ENCODE peak calls at places on chromosomes 6 and 20, in ten cellular contexts. S, O, N, I, A, R, H, D, T and E are unnamed samples.

GRCh38 chr20:40892642-40893041 is 136.0 kb upstream of the TOP1 start:
- DNase-seq in D (no peak), S (no peak), A (no peak), I (no peak), T (no peak), H (no peak), O (no peak), R (peak), N (no peak), E (no peak)

GRCh38 chr6:50457351-50457750 is 256.0 kb upstream of the TFAP2D start:
- DNase-seq in I (no peak), O (no peak), D (no peak), A (no peak), S (no peak), H (no peak), T (no peak), R (no peak), N (no peak), E (no peak)

GRCh38 chr20:31394900-31395299 is 4.5 kb upstream of the DEFB119 start:
- DNase-seq in T (no peak), O (no peak), H (no peak), A (no peak), S (no peak), I (no peak), R (no peak), D (no peak), N (no peak), E (no peak)

GRCh38 chr6:14798996-14799588 is 446.8 kb upstream of the JARID2 start:
- DNase-seq in D (no peak), A (no peak), I (no peak), S (no peak), R (peak), H (no peak), T (no peak), N (no peak), O (no peak), E (no peak)

GRCh38 chr6:122400467-122401089 is 1.1 kb downstream of the HSF2 start:
- DNase-seq in I (no peak), O (no peak), T (no peak), D (no peak), R (no peak), H (no peak), N (no peak), S (no peak), A (no peak), E (no peak)

GRCh38 chr20:2104236-2104635 is 2.6 kb downstream of the STK35 start:
- DNase-seq in I (no peak), S (no peak), N (no peak), A (no peak), R (no peak), H (no peak), D (no peak), O (no peak), T (no peak), E (peak)

GRCh38 chr20:40741507-40742106 is 52.6 kb upstream of the MAFB start:
- DNase-seq in I (peak), D (no peak), H (no peak), N (no peak), S (no peak), O (peak), T (peak), A (peak), R (peak), E (no peak)

GRCh38 chr6:152380351-152380767 is 256.8 kb downstream of the SYNE1 start:
- DNase-seq in O (no peak), R (no peak), H (no peak), T (no peak), N (no peak), A (no peak), S (peak), D (no peak), I (no peak), E (peak)

GRCh38 chr6:15375638-15376290 is 129.9 kb downstream of the JARID2 start:
- DNase-seq in A (no peak), T (no peak), S (no peak), N (no peak), I (no peak), O (no peak), D (no peak), H (no peak), R (no peak), E (no peak)

GRCh38 chr6:18100296-18100695 is 22.2 kb downstream of the NHLRC1 start:
- DNase-seq in H (no peak), R (no peak), T (no peak), D (no peak), N (no peak), A (no peak), O (no peak), I (no peak), S (no peak), E (no peak)

GRCh38 chr6:76351275-76351674 is 278.8 kb upstream of the IMPG1 start:
- DNase-seq in I (peak), S (no peak), T (no peak), R (peak), N (no peak), D (no peak), O (no peak), A (no peak), H (no peak), E (no peak)

GRCh38 chr20:39607124-39607523 is 645.0 kb downstream of the DHX35 start:
- DNase-seq in T (no peak), H (no peak), O (no peak), D (no peak), N (no peak), R (no peak), S (no peak), A (no peak), I (no peak), E (no peak)

GRCh38 chr6:18360188-18360587 is 27.0 kb upstream of the RNF144B start:
- DNase-seq in D (no peak), I (no peak), O (no peak), T (no peak), N (no peak), A (no peak), R (no peak), H (no peak), S (no peak), E (no peak)

GRCh38 chr6:67736161-67736560 is 898.9 kb upstream of the ADGRB3 start:
- DNase-seq in S (no peak), H (no peak), D (no peak), I (no peak), R (no peak), A (no peak), T (no peak), O (no peak), N (no peak), E (no peak)

GRCh38 chr6:47420394-47421371 is 56.9 kb upstream of the CD2AP start:
- DNase-seq in S (no peak), I (no peak), T (no peak), O (no peak), D (no peak), A (no peak), N (no peak), H (no peak), R (no peak), E (no peak)

GRCh38 chr6:141421378-141421777 is 711.3 kb upstream of the GJE1 start:
- DNase-seq in A (no peak), R (no peak), I (no peak), T (no peak), S (peak), O (peak), H (no peak), N (no peak), D (no peak), E (peak)

GRCh38 chr20:43721097-43721428 is 5.7 kb downstream of the GTSF1L start:
- DNase-seq in O (no peak), I (no peak), T (no peak), N (no peak), S (no peak), H (no peak), A (no peak), D (no peak), R (no peak), E (no peak)

GRCh38 chr6:52547647-52548352 is 29.1 kb downstream of the TRAM2 start:
- DNase-seq in R (no peak), H (no peak), N (no peak), A (no peak), T (no peak), S (no peak), I (no peak), O (no peak), D (no peak), E (no peak)

GRCh38 chr6:3946779-3947178 is 97.6 kb downstream of the FAM50B start:
- DNase-seq in R (peak), D (no peak), N (no peak), H (no peak), I (no peak), O (no peak), T (no peak), S (no peak), A (peak), E (no peak)

GRCh38 chr6:33632603-33633039 is 11.5 kb downstream of the ITPR3 start:
- DNase-seq in T (peak), D (no peak), H (no peak), S (no peak), I (no peak), R (peak), O (no peak), N (no peak), A (peak), E (no peak)

GRCh38 chr6:113777601-113778000 is 79.5 kb upstream of the MARCKS start:
- DNase-seq in H (no peak), N (no peak), A (no peak), O (no peak), S (no peak), I (no peak), R (no peak), D (no peak), T (no peak), E (no peak)

GRCh38 chr6:136136274-136136673 is 113.8 kb downstream of the MTFR2 start:
- DNase-seq in T (no peak), D (no peak), A (no peak), I (no peak), S (no peak), O (no peak), R (no peak), H (no peak), N (no peak), E (no peak)

GRCh38 chr6:40860443-40860842 is 178.6 kb downstream of the UNC5CL start:
- DNase-seq in H (no peak), A (no peak), I (no peak), R (no peak), O (no peak), S (no peak), N (no peak), T (no peak), D (no peak), E (no peak)

GRCh38 chr6:21064716-21065340 is 528.7 kb upstream of the SOX4 start:
- DNase-seq in R (no peak), D (no peak), H (no peak), I (no peak), N (no peak), S (no peak), T (no peak), A (no peak), O (no peak), E (no peak)

GRCh38 chr6:18837013-18837412 is 449.9 kb downstream of the RNF144B start:
- DNase-seq in N (no peak), I (no peak), D (no peak), T (no peak), O (no peak), R (no peak), A (no peak), H (no peak), S (no peak), E (no peak)

GRCh38 chr6:119121367-119121766 is 42.9 kb upstream of the FAM184A start:
- DNase-seq in T (no peak), I (no peak), D (no peak), N (no peak), A (no peak), S (no peak), R (no peak), H (no peak), O (no peak), E (no peak)

GRCh38 chr6:37624606-37625574 is 72.8 kb downstream of the MDGA1 start:
- DNase-seq in S (no peak), H (peak), T (no peak), R (peak), D (no peak), N (no peak), A (no peak), I (no peak), O (no peak), E (no peak)

GRCh38 chr6:157981395-157982296 is at the start of gene SYNJ2:
- DNase-seq in R (peak), A (peak), D (peak), O (no peak), H (peak), S (no peak), T (peak), I (peak), N (peak), E (peak)

GRCh38 chr20:16404171-16404570 is 169.1 kb downstream of the KIF16B start:
- DNase-seq in R (no peak), D (no peak), A (no peak), N (no peak), S (no peak), H (no peak), O (no peak), I (no peak), T (no peak), E (no peak)
- TF ChIP-seq CTCF in R (no peak), D (no peak), A (no peak), N (no peak), S (no peak), H (no peak), O (no peak), I (no peak), T (no peak), E (no peak)

GRCh38 chr6:134064461-134064860 is 12.0 kb upstream of the SLC2A12 start:
- DNase-seq in H (no peak), A (no peak), S (no peak), I (no peak), O (no peak), R (no peak), T (no peak), D (no peak), N (no peak), E (no peak)

GRCh38 chr6:134065706-134066105 is 13.3 kb upstream of the SLC2A12 start:
- DNase-seq in R (peak), D (no peak), I (no peak), S (no peak), A (no peak), T (no peak), O (no peak), H (no peak), N (no peak), E (no peak)

GRCh38 chr6:134063966-134064445 is 11.6 kb upstream of the SLC2A12 start:
- DNase-seq in R (peak), A (peak), H (peak), O (peak), T (peak), I (peak), D (peak), N (peak), S (no peak), E (no peak)

GRCh38 chr6:134061440-134061839 is 9.0 kb upstream of the SLC2A12 start:
- DNase-seq in R (no peak), O (no peak), H (no peak), I (no peak), D (no peak), S (no peak), T (no peak), N (no peak), A (no peak), E (no peak)

DNA sequence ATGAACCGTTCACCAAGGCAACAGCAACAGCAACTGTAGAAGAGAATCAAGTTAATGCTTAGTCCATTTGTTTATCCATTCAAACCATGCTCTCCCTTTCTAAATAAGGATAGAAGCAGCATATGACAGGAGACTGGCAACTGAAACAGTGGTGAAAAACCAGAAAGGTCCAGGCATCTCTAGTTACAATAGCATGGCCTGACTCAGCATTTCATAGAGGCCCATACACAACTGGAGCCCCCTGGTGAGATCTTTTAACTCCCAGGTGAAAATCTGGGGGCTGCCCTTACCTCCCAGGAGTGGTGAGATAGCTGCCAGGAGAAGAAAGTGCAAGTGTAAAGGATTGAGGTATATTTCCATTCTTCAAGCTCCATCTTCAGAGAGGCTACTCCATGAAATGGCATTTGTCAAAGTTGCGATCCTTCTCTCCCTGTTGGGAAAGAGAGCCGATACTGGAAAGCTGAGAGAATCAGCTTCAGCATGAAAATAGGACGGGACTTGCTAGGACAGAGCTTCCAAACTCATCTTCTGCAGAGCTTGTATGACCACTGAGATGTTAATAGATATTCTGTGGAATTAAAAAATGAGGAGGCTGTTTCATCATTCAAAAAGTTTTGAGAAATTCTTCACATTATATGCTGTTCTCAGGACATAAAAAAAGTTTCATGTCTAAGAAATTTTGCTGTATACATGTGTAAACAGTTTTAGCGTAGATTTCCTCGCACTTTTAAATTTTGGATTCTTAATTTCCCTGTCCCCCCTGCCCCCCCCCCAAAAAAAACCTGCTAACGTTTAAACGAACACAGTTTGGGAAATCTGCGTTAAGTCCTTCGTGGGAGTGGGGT is 10.9 kb upstream of the SLC2A12 start:
- DNase-seq in N (no peak), I (no peak), R (peak), A (no peak), S (no peak), O (no peak), H (no peak), D (no peak), T (no peak), E (no peak)
- TF ChIP-seq CTCF in N (no peak), I (no peak), R (no peak), A (no peak), S (no peak), O (no peak), H (no peak), D (no peak), T (no peak), E (no peak)

GRCh38 chr6:87071683-87072082 is 23.2 kb downstream of the CGA start:
- DNase-seq in A (no peak), H (no peak), N (no peak), D (no peak), I (no peak), S (no peak), O (no peak), T (no peak), R (no peak), E (no peak)

GRCh38 chr6:87070750-87071149 is 24.2 kb downstream of the CGA start:
- DNase-seq in S (no peak), N (no peak), H (no peak), O (no peak), I (no peak), D (no peak), A (no peak), R (no peak), T (no peak), E (no peak)

GRCh38 chr6:87068804-87069203 is 26.1 kb downstream of the CGA start:
- DNase-seq in D (no peak), A (no peak), I (no peak), N (no peak), R (no peak), T (no peak), S (no peak), O (no peak), H (no peak), E (no peak)

GRCh38 chr6:87065117-87065516 is 29.8 kb downstream of the CGA start:
- DNase-seq in S (no peak), R (no peak), A (no peak), N (no peak), H (no peak), I (no peak), D (no peak), O (no peak), T (no peak), E (no peak)

GRCh38 chr6:87066449-87067288 is 28.2 kb downstream of the CGA start:
- DNase-seq in R (peak), H (peak), I (peak), N (no peak), T (peak), S (peak), O (peak), A (peak), D (no peak), E (peak)
- TF ChIP-seq CTCF in R (peak), H (peak), I (peak), N (peak), T (peak), S (peak), O (peak), A (peak), D (peak), E (peak)

GRCh38 chr6:109445382-109445781 is 4.9 kb downstream of the SMPD2 start:
- DNase-seq in D (no peak), I (no peak), N (no peak), O (no peak), A (no peak), H (no peak), R (no peak), S (no peak), T (no peak), E (no peak)
- TF ChIP-seq CTCF in D (no peak), I (no peak), N (peak), O (no peak), A (no peak), H (no peak), R (peak), S (no peak), T (peak), E (no peak)

GRCh38 chr6:161370882-161371281 is 97.0 kb upstream of the AGPAT4 start:
- DNase-seq in O (peak), S (peak), A (peak), H (peak), I (peak), D (no peak), N (peak), R (peak), T (peak), E (peak)
- TF ChIP-seq CTCF in O (peak), S (peak), A (peak), H (peak), I (peak), D (peak), N (peak), R (peak), T (peak), E (peak)

GRCh38 chr20:35619196-35620095 is 3.8 kb downstream of the SPAG4 start:
- DNase-seq in D (peak), T (peak), N (peak), H (peak), I (no peak), A (peak), R (peak), O (peak), S (peak), E (peak)

GRCh38 chr20:35618032-35618371 is 2.4 kb downstream of the SPAG4 start:
- DNase-seq in H (peak), I (no peak), O (no peak), R (no peak), D (no peak), A (no peak), T (no peak), N (no peak), S (no peak), E (no peak)

GRCh38 chr20:35618372-35619131 is 2.9 kb downstream of the SPAG4 start:
- DNase-seq in A (peak), O (no peak), R (peak), D (no peak), H (peak), I (no peak), S (no peak), N (no peak), T (no peak), E (peak)

GRCh38 chr20:35621560-35621946 is 5.9 kb downstream of the SPAG4 start:
- DNase-seq in N (no peak), H (no peak), I (no peak), D (no peak), T (no peak), S (no peak), O (no peak), A (no peak), R (peak), E (no peak)

GRCh38 chr20:35620818-35621559 is 5.4 kb downstream of the SPAG4 start:
- DNase-seq in H (no peak), T (no peak), I (no peak), D (no peak), O (no peak), S (no peak), R (no peak), A (no peak), N (no peak), E (no peak)
- TF ChIP-seq CTCF in H (no peak), T (no peak), I (no peak), D (no peak), O (no peak), S (no peak), R (no peak), A (no peak), N (no peak), E (no peak)

GRCh38 chr20:62143976-62144825 is 632 bp downstream of the SS18L1 start:
- DNase-seq in T (peak), I (no peak), N (no peak), H (peak), D (no peak), S (no peak), O (no peak), A (peak), R (peak), E (no peak)
- TF ChIP-seq CTCF in T (no peak), I (no peak), N (no peak), H (no peak), D (no peak), S (no peak), O (no peak), A (no peak), R (no peak), E (no peak)